ENCODE peak calls at places on chromosomes 5 and 9, in eight cellular contexts. One of them, this sample, is unnamed.
A peak's percentile ranks its signal among the peaks of the same experiment; 100 is the strongest.

GRCh38 chr9:128713941-128714573 is 9.9 kb downstream of the ZDHHC12 start:
- DNase-seq in GM19239: no peak
- DNase-seq in AML-193: no peak
- DNase-seq in T-helper 9 cell: no peak
- DNase-seq in C1 segment of cervical spinal cord: no peak
- DNase-seq in B cell: no peak
- DNase-seq in aorta: peak; percentile 35
- DNase-seq in stimulated activated CD4-positive, alpha-beta T cell treated with anti-CD3 and anti-CD28 coated beads, Interleukin-4, amount 100 ng/mL, for 1 hour: no peak
- DNase-seq in this sample: no peak

GRCh38 chr9:133928248-133928764 is 63.8 kb downstream of the VAV2 start:
- DNase-seq in T-helper 9 cell: no peak
- DNase-seq in GM19239: no peak
- DNase-seq in B cell: no peak
- DNase-seq in aorta: no peak
- DNase-seq in stimulated activated CD4-positive, alpha-beta T cell treated with anti-CD3 and anti-CD28 coated beads, Interleukin-4, amount 100 ng/mL, for 1 hour: no peak
- DNase-seq in C1 segment of cervical spinal cord: no peak
- DNase-seq in AML-193: no peak
- DNase-seq in this sample: no peak

GRCh38 chr9:21454149-21454548 is 13.9 kb downstream of the IFNA1 start:
- DNase-seq in GM19239: no peak
- DNase-seq in B cell: no peak
- DNase-seq in C1 segment of cervical spinal cord: no peak
- DNase-seq in stimulated activated CD4-positive, alpha-beta T cell treated with anti-CD3 and anti-CD28 coated beads, Interleukin-4, amount 100 ng/mL, for 1 hour: no peak
- DNase-seq in T-helper 9 cell: no peak
- DNase-seq in AML-193: no peak
- DNase-seq in aorta: no peak
- DNase-seq in this sample: no peak

GRCh38 chr9:4574657-4575243 is 84.5 kb downstream of the SLC1A1 start:
- DNase-seq in stimulated activated CD4-positive, alpha-beta T cell treated with anti-CD3 and anti-CD28 coated beads, Interleukin-4, amount 100 ng/mL, for 1 hour: no peak
- DNase-seq in C1 segment of cervical spinal cord: no peak
- DNase-seq in GM19239: no peak
- DNase-seq in aorta: no peak
- DNase-seq in T-helper 9 cell: no peak
- DNase-seq in AML-193: no peak
- DNase-seq in B cell: no peak
- DNase-seq in this sample: no peak

GRCh38 chr5:179385892-179386291 is 40.6 kb upstream of the ADAMTS2 start:
- DNase-seq in GM19239: no peak
- DNase-seq in B cell: no peak
- DNase-seq in aorta: no peak
- DNase-seq in T-helper 9 cell: no peak
- DNase-seq in stimulated activated CD4-positive, alpha-beta T cell treated with anti-CD3 and anti-CD28 coated beads, Interleukin-4, amount 100 ng/mL, for 1 hour: no peak
- DNase-seq in AML-193: no peak
- DNase-seq in C1 segment of cervical spinal cord: no peak
- DNase-seq in this sample: no peak

GRCh38 chr5:129664336-129664937 is 83.5 kb upstream of the MINAR2 start:
- DNase-seq in T-helper 9 cell: peak; percentile 16
- DNase-seq in GM19239: no peak
- DNase-seq in aorta: peak; percentile 50
- DNase-seq in AML-193: peak; percentile 22
- DNase-seq in stimulated activated CD4-positive, alpha-beta T cell treated with anti-CD3 and anti-CD28 coated beads, Interleukin-4, amount 100 ng/mL, for 1 hour: peak; percentile 21
- DNase-seq in B cell: no peak
- DNase-seq in C1 segment of cervical spinal cord: no peak
- DNase-seq in this sample: peak; percentile 17

GRCh38 chr9:89891221-89892052 is 286.6 kb downstream of the GADD45G start:
- DNase-seq in C1 segment of cervical spinal cord: peak; percentile 47
- DNase-seq in stimulated activated CD4-positive, alpha-beta T cell treated with anti-CD3 and anti-CD28 coated beads, Interleukin-4, amount 100 ng/mL, for 1 hour: no peak
- DNase-seq in T-helper 9 cell: no peak
- DNase-seq in GM19239: no peak
- DNase-seq in B cell: no peak
- DNase-seq in aorta: no peak
- DNase-seq in AML-193: no peak
- DNase-seq in this sample: no peak

GRCh38 chr9:116096853-116097252 is 56.7 kb upstream of the PAPPA start:
- DNase-seq in GM19239: no peak
- DNase-seq in aorta: no peak
- DNase-seq in C1 segment of cervical spinal cord: no peak
- DNase-seq in B cell: no peak
- DNase-seq in T-helper 9 cell: no peak
- DNase-seq in stimulated activated CD4-positive, alpha-beta T cell treated with anti-CD3 and anti-CD28 coated beads, Interleukin-4, amount 100 ng/mL, for 1 hour: no peak
- DNase-seq in AML-193: no peak
- DNase-seq in this sample: no peak

GRCh38 chr5:60185230-60186104 is 291.9 kb upstream of the PDE4D start:
- DNase-seq in C1 segment of cervical spinal cord: no peak
- DNase-seq in stimulated activated CD4-positive, alpha-beta T cell treated with anti-CD3 and anti-CD28 coated beads, Interleukin-4, amount 100 ng/mL, for 1 hour: no peak
- DNase-seq in aorta: no peak
- DNase-seq in B cell: no peak
- DNase-seq in AML-193: no peak
- DNase-seq in T-helper 9 cell: no peak
- DNase-seq in GM19239: no peak
- DNase-seq in this sample: no peak

GRCh38 chr9:86091477-86091876 is 7.9 kb downstream of the GOLM1 start:
- DNase-seq in stimulated activated CD4-positive, alpha-beta T cell treated with anti-CD3 and anti-CD28 coated beads, Interleukin-4, amount 100 ng/mL, for 1 hour: no peak
- DNase-seq in B cell: no peak
- DNase-seq in AML-193: no peak
- DNase-seq in C1 segment of cervical spinal cord: no peak
- DNase-seq in T-helper 9 cell: no peak
- DNase-seq in GM19239: no peak
- DNase-seq in aorta: no peak
- DNase-seq in this sample: no peak

GRCh38 chr9:107644774-107645463 is 155.3 kb upstream of the KLF4 start:
- DNase-seq in B cell: no peak
- DNase-seq in AML-193: no peak
- DNase-seq in stimulated activated CD4-positive, alpha-beta T cell treated with anti-CD3 and anti-CD28 coated beads, Interleukin-4, amount 100 ng/mL, for 1 hour: no peak
- DNase-seq in T-helper 9 cell: no peak
- DNase-seq in GM19239: no peak
- DNase-seq in aorta: peak; percentile 88
- DNase-seq in C1 segment of cervical spinal cord: no peak
- DNase-seq in this sample: no peak

GRCh38 chr9:92954078-92954861 is 6.9 kb downstream of the FGD3 start:
- DNase-seq in stimulated activated CD4-positive, alpha-beta T cell treated with anti-CD3 and anti-CD28 coated beads, Interleukin-4, amount 100 ng/mL, for 1 hour: peak; percentile 60
- DNase-seq in B cell: no peak
- DNase-seq in T-helper 9 cell: peak; percentile 76
- DNase-seq in AML-193: no peak
- DNase-seq in C1 segment of cervical spinal cord: no peak
- DNase-seq in aorta: no peak
- DNase-seq in GM19239: no peak
- DNase-seq in this sample: no peak

GRCh38 chr5:41418220-41419031 is 92.0 kb downstream of the PLCXD3 start:
- DNase-seq in B cell: no peak
- DNase-seq in GM19239: no peak
- DNase-seq in aorta: no peak
- DNase-seq in AML-193: no peak
- DNase-seq in T-helper 9 cell: no peak
- DNase-seq in C1 segment of cervical spinal cord: no peak
- DNase-seq in stimulated activated CD4-positive, alpha-beta T cell treated with anti-CD3 and anti-CD28 coated beads, Interleukin-4, amount 100 ng/mL, for 1 hour: no peak
- DNase-seq in this sample: no peak

GRCh38 chr5:95715799-95716461 is 15.2 kb upstream of the RHOBTB3 start:
- DNase-seq in T-helper 9 cell: no peak
- DNase-seq in stimulated activated CD4-positive, alpha-beta T cell treated with anti-CD3 and anti-CD28 coated beads, Interleukin-4, amount 100 ng/mL, for 1 hour: no peak
- DNase-seq in aorta: no peak
- DNase-seq in GM19239: no peak
- DNase-seq in B cell: no peak
- DNase-seq in AML-193: no peak
- DNase-seq in C1 segment of cervical spinal cord: no peak
- DNase-seq in this sample: no peak

GRCh38 chr9:74942801-74943200 is 9.9 kb downstream of the C9orf40 start:
- DNase-seq in T-helper 9 cell: no peak
- DNase-seq in B cell: no peak
- DNase-seq in AML-193: no peak
- DNase-seq in stimulated activated CD4-positive, alpha-beta T cell treated with anti-CD3 and anti-CD28 coated beads, Interleukin-4, amount 100 ng/mL, for 1 hour: peak; percentile 12
- DNase-seq in GM19239: no peak
- DNase-seq in aorta: no peak
- DNase-seq in C1 segment of cervical spinal cord: no peak
- DNase-seq in this sample: no peak

GRCh38 chr5:112420111-112420864 is 1.2 kb upstream of the EPB41L4A start:
- DNase-seq in stimulated activated CD4-positive, alpha-beta T cell treated with anti-CD3 and anti-CD28 coated beads, Interleukin-4, amount 100 ng/mL, for 1 hour: peak; percentile 15
- DNase-seq in GM19239: peak; percentile 63
- DNase-seq in AML-193: no peak
- DNase-seq in B cell: peak; percentile 70
- DNase-seq in aorta: peak; percentile 86
- DNase-seq in T-helper 9 cell: no peak
- DNase-seq in C1 segment of cervical spinal cord: peak; percentile 30
- DNase-seq in this sample: peak; percentile 41

GRCh38 chr5:134092875-134093274 is 21.6 kb upstream of the TCF7 start:
- DNase-seq in GM19239: no peak
- DNase-seq in AML-193: no peak
- DNase-seq in aorta: no peak
- DNase-seq in stimulated activated CD4-positive, alpha-beta T cell treated with anti-CD3 and anti-CD28 coated beads, Interleukin-4, amount 100 ng/mL, for 1 hour: no peak
- DNase-seq in T-helper 9 cell: no peak
- DNase-seq in B cell: no peak
- DNase-seq in C1 segment of cervical spinal cord: no peak
- DNase-seq in this sample: no peak

GRCh38 chr5:64295100-64295499 is 129.5 kb downstream of the RNF180 start:
- DNase-seq in AML-193: no peak
- DNase-seq in T-helper 9 cell: no peak
- DNase-seq in aorta: no peak
- DNase-seq in GM19239: no peak
- DNase-seq in stimulated activated CD4-positive, alpha-beta T cell treated with anti-CD3 and anti-CD28 coated beads, Interleukin-4, amount 100 ng/mL, for 1 hour: no peak
- DNase-seq in B cell: no peak
- DNase-seq in C1 segment of cervical spinal cord: no peak
- DNase-seq in this sample: no peak

GRCh38 chr9:93464395-93464794 is 11.0 kb upstream of the FAM120AOS start:
- DNase-seq in stimulated activated CD4-positive, alpha-beta T cell treated with anti-CD3 and anti-CD28 coated beads, Interleukin-4, amount 100 ng/mL, for 1 hour: no peak
- DNase-seq in AML-193: no peak
- DNase-seq in C1 segment of cervical spinal cord: no peak
- DNase-seq in aorta: no peak
- DNase-seq in B cell: peak; percentile 41
- DNase-seq in GM19239: no peak
- DNase-seq in T-helper 9 cell: no peak
- DNase-seq in this sample: no peak

GRCh38 chr9:631596-631995 is 209.9 kb upstream of the DMRT1 start:
- DNase-seq in stimulated activated CD4-positive, alpha-beta T cell treated with anti-CD3 and anti-CD28 coated beads, Interleukin-4, amount 100 ng/mL, for 1 hour: no peak
- DNase-seq in B cell: no peak
- DNase-seq in aorta: no peak
- DNase-seq in AML-193: peak; percentile 35
- DNase-seq in GM19239: no peak
- DNase-seq in T-helper 9 cell: no peak
- DNase-seq in C1 segment of cervical spinal cord: no peak
- DNase-seq in this sample: no peak

GRCh38 chr5:23257656-23258055 is 249.8 kb upstream of the PRDM9 start:
- DNase-seq in C1 segment of cervical spinal cord: no peak
- DNase-seq in aorta: no peak
- DNase-seq in AML-193: no peak
- DNase-seq in B cell: no peak
- DNase-seq in GM19239: no peak
- DNase-seq in T-helper 9 cell: no peak
- DNase-seq in stimulated activated CD4-positive, alpha-beta T cell treated with anti-CD3 and anti-CD28 coated beads, Interleukin-4, amount 100 ng/mL, for 1 hour: no peak
- DNase-seq in this sample: no peak

GRCh38 chr5:1177826-1178528 is 23.4 kb upstream of the SLC6A19 start:
- DNase-seq in stimulated activated CD4-positive, alpha-beta T cell treated with anti-CD3 and anti-CD28 coated beads, Interleukin-4, amount 100 ng/mL, for 1 hour: no peak
- DNase-seq in aorta: peak; percentile 47
- DNase-seq in AML-193: no peak
- DNase-seq in GM19239: no peak
- DNase-seq in C1 segment of cervical spinal cord: no peak
- DNase-seq in T-helper 9 cell: no peak
- DNase-seq in B cell: no peak
- DNase-seq in this sample: no peak

GRCh38 chr5:66596791-66597757 is 881 bp downstream of the MAST4 start:
- DNase-seq in T-helper 9 cell: no peak
- DNase-seq in GM19239: no peak
- DNase-seq in AML-193: no peak
- DNase-seq in aorta: peak; percentile 41
- DNase-seq in B cell: peak; percentile 47
- DNase-seq in stimulated activated CD4-positive, alpha-beta T cell treated with anti-CD3 and anti-CD28 coated beads, Interleukin-4, amount 100 ng/mL, for 1 hour: no peak
- DNase-seq in C1 segment of cervical spinal cord: peak; percentile 2
- DNase-seq in this sample: no peak

GRCh38 chr9:99040911-99041582 is 63.9 kb upstream of the TGFBR1 start:
- DNase-seq in stimulated activated CD4-positive, alpha-beta T cell treated with anti-CD3 and anti-CD28 coated beads, Interleukin-4, amount 100 ng/mL, for 1 hour: no peak
- DNase-seq in AML-193: peak; percentile 78
- DNase-seq in GM19239: no peak
- DNase-seq in B cell: no peak
- DNase-seq in T-helper 9 cell: no peak
- DNase-seq in aorta: no peak
- DNase-seq in C1 segment of cervical spinal cord: no peak
- DNase-seq in this sample: no peak

This sample was measured in HepG2.